ENCODE peak calls at places on chromosome 7, in six cellular contexts. One of them, this sample, is unnamed.

GRCh38 chr7:126698446-126698845 is 554.3 kb downstream of the GRM8 start:
- DNase-seq in activated naive CD8-positive, alpha-beta T cell treated with anti-CD3 and anti-CD28 coated beads, Interleukin-2, amount 50 U/mL, for 24 hours: no peak
- DNase-seq in Peyer's patch: no peak
- DNase-seq in stimulated activated naive CD4-positive, alpha-beta T cell: no peak
- DNase-seq in Panc1: no peak
- DNase-seq in amygdala: no peak
- DNase-seq in this sample: no peak

GRCh38 chr7:98864726-98865420 is 4.9 kb downstream of the TMEM130 start:
- DNase-seq in activated naive CD8-positive, alpha-beta T cell treated with anti-CD3 and anti-CD28 coated beads, Interleukin-2, amount 50 U/mL, for 24 hours: no peak
- DNase-seq in Peyer's patch: no peak
- DNase-seq in stimulated activated naive CD4-positive, alpha-beta T cell: no peak
- DNase-seq in Panc1: no peak
- DNase-seq in amygdala: no peak
- DNase-seq in this sample: no peak

GRCh38 chr7:20651960-20652544 is 36.6 kb downstream of the ABCB5 start:
- DNase-seq in activated naive CD8-positive, alpha-beta T cell treated with anti-CD3 and anti-CD28 coated beads, Interleukin-2, amount 50 U/mL, for 24 hours: no peak
- DNase-seq in Peyer's patch: no peak
- DNase-seq in stimulated activated naive CD4-positive, alpha-beta T cell: no peak
- DNase-seq in Panc1: no peak
- DNase-seq in amygdala: no peak
- DNase-seq in this sample: no peak

GRCh38 chr7:151076863-151077704 is 3.5 kb downstream of the FASTK start:
- DNase-seq in activated naive CD8-positive, alpha-beta T cell treated with anti-CD3 and anti-CD28 coated beads, Interleukin-2, amount 50 U/mL, for 24 hours: peak
- DNase-seq in Peyer's patch: no peak
- DNase-seq in stimulated activated naive CD4-positive, alpha-beta T cell: no peak
- DNase-seq in Panc1: no peak
- DNase-seq in amygdala: no peak
- DNase-seq in this sample: no peak

GRCh38 chr7:20359397-20359963 is 28.8 kb downstream of the ITGB8 start:
- DNase-seq in activated naive CD8-positive, alpha-beta T cell treated with anti-CD3 and anti-CD28 coated beads, Interleukin-2, amount 50 U/mL, for 24 hours: no peak
- DNase-seq in Peyer's patch: no peak
- DNase-seq in stimulated activated naive CD4-positive, alpha-beta T cell: no peak
- DNase-seq in Panc1: no peak
- DNase-seq in amygdala: no peak
- DNase-seq in this sample: no peak

GRCh38 chr7:23930312-23930711 is 220.3 kb downstream of the STK31 start:
- DNase-seq in activated naive CD8-positive, alpha-beta T cell treated with anti-CD3 and anti-CD28 coated beads, Interleukin-2, amount 50 U/mL, for 24 hours: no peak
- DNase-seq in Peyer's patch: no peak
- DNase-seq in stimulated activated naive CD4-positive, alpha-beta T cell: no peak
- DNase-seq in Panc1: no peak
- DNase-seq in amygdala: no peak
- DNase-seq in this sample: no peak

GRCh38 chr7:94298943-94299342 is 95.8 kb upstream of the COL1A2 start:
- DNase-seq in activated naive CD8-positive, alpha-beta T cell treated with anti-CD3 and anti-CD28 coated beads, Interleukin-2, amount 50 U/mL, for 24 hours: no peak
- DNase-seq in Peyer's patch: no peak
- DNase-seq in stimulated activated naive CD4-positive, alpha-beta T cell: no peak
- DNase-seq in Panc1: no peak
- DNase-seq in amygdala: no peak
- DNase-seq in this sample: no peak

GRCh38 chr7:153640586-153640985 is 411.6 kb upstream of the DPP6 start:
- DNase-seq in activated naive CD8-positive, alpha-beta T cell treated with anti-CD3 and anti-CD28 coated beads, Interleukin-2, amount 50 U/mL, for 24 hours: no peak
- DNase-seq in Peyer's patch: no peak
- DNase-seq in stimulated activated naive CD4-positive, alpha-beta T cell: no peak
- DNase-seq in Panc1: no peak
- DNase-seq in amygdala: no peak
- DNase-seq in this sample: no peak

GRCh38 chr7:116325517-116325916 is 115.2 kb downstream of the TES start:
- DNase-seq in activated naive CD8-positive, alpha-beta T cell treated with anti-CD3 and anti-CD28 coated beads, Interleukin-2, amount 50 U/mL, for 24 hours: no peak
- DNase-seq in Peyer's patch: no peak
- DNase-seq in stimulated activated naive CD4-positive, alpha-beta T cell: no peak
- DNase-seq in Panc1: no peak
- DNase-seq in amygdala: no peak
- DNase-seq in this sample: no peak

GRCh38 chr7:98969386-98969785 is 91.1 kb downstream of the TRRAP start:
- DNase-seq in activated naive CD8-positive, alpha-beta T cell treated with anti-CD3 and anti-CD28 coated beads, Interleukin-2, amount 50 U/mL, for 24 hours: no peak
- DNase-seq in Peyer's patch: no peak
- DNase-seq in stimulated activated naive CD4-positive, alpha-beta T cell: no peak
- DNase-seq in Panc1: no peak
- DNase-seq in amygdala: no peak
- DNase-seq in this sample: no peak

GRCh38 chr7:155257482-155258232 is 40.0 kb upstream of the INSIG1 start:
- DNase-seq in activated naive CD8-positive, alpha-beta T cell treated with anti-CD3 and anti-CD28 coated beads, Interleukin-2, amount 50 U/mL, for 24 hours: no peak
- DNase-seq in Peyer's patch: peak
- DNase-seq in stimulated activated naive CD4-positive, alpha-beta T cell: no peak
- DNase-seq in Panc1: no peak
- DNase-seq in amygdala: no peak
- DNase-seq in this sample: no peak